ENCODE peak calls at places on chromosome 11, in seven cellular contexts. N is H1, Y is HCT116, U is K562, P is GM12878, V is HepG2, G is SK-N-SH. O is an unnamed sample.
A peak's percentile ranks its signal among the peaks of the same experiment; 100 is the strongest.

GRCh38 chr11:128929468-128929867 is 13.2 kb downstream of the TP53AIP1 start:
- DNase-seq in U (no peak), G (no peak), N (no peak), P (no peak), Y (no peak), V (no peak), O (no peak)

GRCh38 chr11:61425367-61426131 is 4.2 kb downstream of the CPSF7 start:
- DNase-seq in P (no peak), V (no peak), G (no peak), Y (no peak), U (no peak), N (no peak), O (no peak)

GRCh38 chr11:79087238-79087956 is 353.4 kb downstream of the TENM4 start:
- DNase-seq in V (peak; percentile 84), Y (no peak), N (peak; percentile 29), G (peak; percentile 40), P (no peak), U (no peak), O (no peak)

GRCh38 chr11:58286249-58286648 is 18.2 kb upstream of the OR10W1 start:
- DNase-seq in U (peak; percentile 16), G (peak; percentile 3), P (no peak), V (peak; percentile 54), N (no peak), Y (peak; percentile 23), O (peak; percentile 49)

GRCh38 chr11:114876231-114876630 is 197.9 kb downstream of the NXPE2 start:
- DNase-seq in P (no peak), V (no peak), G (no peak), N (no peak), Y (no peak), U (no peak), O (no peak)

GRCh38 chr11:94120946-94121345 is 7.7 kb upstream of the PANX1 start:
- DNase-seq in U (no peak), G (no peak), P (no peak), V (no peak), N (no peak), Y (no peak), O (no peak)

GRCh38 chr11:15852179-15852578 is 504.2 kb downstream of the SOX6 start:
- DNase-seq in V (peak; percentile 13), G (no peak), P (no peak), U (peak; percentile 50), Y (peak; percentile 19), N (no peak), O (no peak)

GRCh38 chr11:3942956-3943497 is 87.6 kb downstream of the STIM1 start:
- DNase-seq in V (peak; percentile 38), Y (no peak), G (no peak), U (no peak), N (no peak), P (no peak), O (no peak)

GRCh38 chr11:776459-777287 is 614 bp downstream of the GATD1 start:
- DNase-seq in U (peak; percentile 59), V (no peak), N (no peak), P (no peak), Y (no peak), G (peak; percentile 98), O (no peak)

GRCh38 chr11:134207538-134208239 is 16.1 kb downstream of the NCAPD3 start:
- DNase-seq in G (no peak), V (peak; percentile 9), U (peak; percentile 55), Y (no peak), P (no peak), N (no peak), O (no peak)

GRCh38 chr11:14642453-14642852 is 1.2 kb upstream of the PDE3B start:
- DNase-seq in U (peak; percentile 47), V (no peak), N (no peak), P (no peak), G (no peak), Y (no peak), O (no peak)

GRCh38 chr11:128848815-128849455 is 18.2 kb downstream of the KCNJ1 start:
- DNase-seq in U (peak; percentile 58), G (peak; percentile 70), P (no peak), V (peak; percentile 14), N (no peak), Y (peak; percentile 49), O (peak; percentile 61)

GRCh38 chr11:122863704-122864326 is 18.7 kb upstream of the JHY start:
- DNase-seq in U (peak; percentile 41), G (peak; percentile 60), P (no peak), Y (peak; percentile 37), N (no peak), V (no peak), O (no peak)

GRCh38 chr11:130181295-130182272 is 22.0 kb downstream of the ST14 start:
- DNase-seq in G (no peak), N (no peak), V (peak; percentile 99), P (no peak), U (no peak), Y (no peak), O (peak; percentile 67)

GRCh38 chr11:96267001-96267489 is 76.0 kb downstream of the MAML2 start:
- DNase-seq in G (no peak), P (no peak), N (no peak), U (no peak), V (no peak), Y (no peak), O (no peak)

GRCh38 chr11:25319068-25319467 is 822.2 kb downstream of the LUZP2 start:
- DNase-seq in G (no peak), P (no peak), N (no peak), U (no peak), Y (no peak), V (no peak), O (no peak)

GRCh38 chr11:27161071-27161470 is 120.5 kb downstream of the BBOX1 start:
- DNase-seq in U (no peak), V (no peak), P (no peak), Y (no peak), G (no peak), N (no peak), O (no peak)

GRCh38 chr11:73087730-73088129 is 54.4 kb downstream of the FCHSD2 start:
- DNase-seq in V (no peak), P (peak; percentile 53), Y (no peak), N (no peak), G (no peak), U (no peak), O (no peak)

GRCh38 chr11:11667056-11667455 is 45.3 kb upstream of the GALNT18 start:
- DNase-seq in U (peak; percentile 8), G (no peak), Y (no peak), V (no peak), P (no peak), N (no peak), O (peak; percentile 54)

DNA sequence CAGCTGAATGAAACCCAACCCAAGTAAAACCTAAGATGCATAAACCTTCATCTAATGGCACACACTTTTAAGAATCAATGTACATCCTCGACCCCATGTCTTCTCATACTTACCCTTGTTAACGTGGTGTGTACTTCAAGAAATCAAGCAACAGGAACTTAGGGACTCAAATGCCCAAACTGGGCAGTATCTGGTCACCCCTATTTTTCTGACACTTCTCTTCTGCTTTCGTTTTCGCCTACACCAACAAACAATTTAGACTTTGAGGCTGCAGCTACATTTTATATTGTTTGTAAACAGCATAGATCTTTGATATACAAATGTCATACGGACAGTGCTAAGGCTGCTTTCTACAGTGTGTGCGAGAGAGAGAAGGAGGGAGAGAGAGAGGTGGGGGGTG is 1044.0 kb downstream of the NTM start:
- DNase-seq in N (no peak), V (no peak), G (no peak), U (no peak), Y (no peak), P (no peak), O (no peak)
- TF ChIP-seq JUND in N (no peak), V (no peak), G (no peak), U (no peak), Y (no peak), P (no peak), O (no peak)

GRCh38 chr11:110297082-110297725 is 790 bp upstream of the RDX start:
- DNase-seq in P (no peak), Y (no peak), N (no peak), G (no peak), U (peak; percentile 35), V (peak; percentile 43), O (peak; percentile 37)

GRCh38 chr11:110296226-110297081 is at the start of gene RDX:
- DNase-seq in N (peak; percentile 29), G (peak; percentile 97), V (peak; percentile 52), P (no peak), U (peak; percentile 86), Y (peak; percentile 67), O (peak; percentile 82)

GRCh38 chr11:110299006-110299785 is 2.8 kb upstream of the RDX start:
- DNase-seq in G (no peak), P (no peak), Y (no peak), V (no peak), U (peak; percentile 33), N (no peak), O (no peak)

GRCh38 chr11:110298298-110298765 is 1.9 kb upstream of the RDX start:
- DNase-seq in V (peak; percentile 86), G (no peak), Y (no peak), U (no peak), P (no peak), N (no peak), O (no peak)

DNA sequence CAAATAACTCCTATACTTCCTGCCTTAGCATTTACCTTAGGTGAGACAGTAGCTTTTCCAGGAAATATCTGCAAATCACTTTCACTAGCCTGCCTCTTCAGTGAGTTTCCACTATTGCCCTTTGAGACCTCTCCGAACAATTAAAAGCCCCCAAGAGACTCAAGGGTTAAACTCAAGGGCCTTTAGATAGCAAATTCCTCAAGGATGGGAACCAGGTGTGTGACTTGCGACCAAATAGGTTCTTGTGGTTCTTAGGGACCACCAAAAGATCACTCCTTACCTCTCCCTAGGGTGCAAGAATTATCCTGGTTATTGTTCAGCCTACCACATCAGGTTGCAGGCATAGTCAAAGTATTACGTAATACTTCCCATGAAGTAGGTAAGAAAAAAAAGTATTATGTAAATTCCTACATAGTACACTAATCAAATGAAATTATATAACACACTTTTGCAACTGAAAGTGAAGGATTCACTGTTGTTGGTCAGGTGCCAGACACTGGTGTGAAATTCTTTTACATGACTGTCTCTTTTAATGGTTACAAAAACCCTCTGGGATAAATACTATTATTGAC is 1.4 kb upstream of the RDX start:
- DNase-seq in U (no peak), N (no peak), V (no peak), G (no peak), P (no peak), Y (no peak), O (no peak)
- TF ChIP-seq JUND in U (no peak), N (no peak), V (no peak), G (no peak), P (no peak), Y (no peak), O (no peak)

GRCh38 chr11:116043857-116044256 is 539.6 kb upstream of the CADM1 start:
- DNase-seq in P (no peak), G (no peak), N (no peak), Y (no peak), V (no peak), U (no peak), O (no peak)
- TF ChIP-seq JUND in P (no peak), G (no peak), N (no peak), Y (no peak), V (no peak), U (no peak), O (no peak)

GRCh38 chr11:90491466-90491865 is 268.6 kb upstream of the CHORDC1 start:
- DNase-seq in N (no peak), V (no peak), P (no peak), G (no peak), U (no peak), Y (no peak), O (no peak)

GRCh38 chr11:90500922-90501568 is 278.2 kb upstream of the CHORDC1 start:
- DNase-seq in Y (no peak), P (no peak), G (no peak), U (no peak), N (no peak), V (no peak), O (no peak)

GRCh38 chr11:90493379-90493778 is 270.5 kb upstream of the CHORDC1 start:
- DNase-seq in U (no peak), Y (no peak), V (no peak), G (no peak), N (no peak), P (no peak), O (no peak)

GRCh38 chr11:90496722-90497121 is 273.9 kb upstream of the CHORDC1 start:
- DNase-seq in V (no peak), G (no peak), P (no peak), Y (no peak), U (no peak), N (no peak), O (no peak)
- TF ChIP-seq JUND in V (no peak), G (no peak), P (no peak), Y (no peak), U (no peak), N (no peak), O (no peak)